ENCODE peak calls at places on chromosomes 12 and 14, in five cellular contexts. J is tibial artery; R is CD8-positive, alpha-beta T cell; T is lung; I is upper lobe of right lung. S is an unnamed sample. For H3K4me1, the result is how much of the 10 kb centered on the place peaks cover.

GRCh38 chr12:68646484-68646883 is 35.8 kb downstream of the RAP1B start:
- DNase-seq in J (no peak), R (no peak), T (no peak), I (no peak), S (no peak)

GRCh38 chr12:45619736-45620135 is 109.8 kb upstream of the ARID2 start:
- DNase-seq in J (no peak), R (no peak), T (no peak), I (no peak), S (no peak)

GRCh38 chr14:20823859-20824258 is 21.2 kb upstream of the RNASE1 start:
- DNase-seq in J (no peak), R (no peak), T (no peak), I (no peak), S (no peak)

GRCh38 chr12:107641154-107641553 is 44.4 kb upstream of the PWP1 start:
- DNase-seq in J (no peak), R (no peak), T (no peak), I (no peak), S (no peak)

GRCh38 chr14:36516719-36517241 is 3.3 kb downstream of the NKX2-1 start:
- DNase-seq in J (no peak), R (no peak), T (no peak), I (no peak), S (no peak)

GRCh38 chr12:50248883-50249282 is 34.4 kb downstream of the LIMA1 start:
- DNase-seq in J (no peak), R (no peak), T (no peak), I (no peak), S (no peak)

GRCh38 chr12:19530631-19531020 is 91.3 kb downstream of the AEBP2 start:
- DNase-seq in J (no peak), R (no peak), T (no peak), I (no peak), S (no peak)

GRCh38 chr12:117105902-117106301 is 6.7 kb upstream of the TESC start:
- DNase-seq in J (no peak), R (no peak), T (no peak), I (peak), S (no peak)

GRCh38 chr14:64910847-64911495 is 3.3 kb upstream of the CHURC1 start:
- DNase-seq in J (no peak), R (no peak), T (no peak), I (no peak), S (peak)

GRCh38 chr12:11601647-11602046 is 47.8 kb upstream of the ETV6 start:
- DNase-seq in J (no peak), R (no peak), T (no peak), I (no peak), S (no peak)

GRCh38 chr12:46131729-46132128 is 137.1 kb downstream of the SLC38A1 start:
- DNase-seq in J (no peak), R (no peak), T (no peak), I (no peak), S (no peak)

GRCh38 chr14:90546767-90547166 is 149.9 kb downstream of the CALM1 start:
- DNase-seq in J (no peak), R (no peak), T (no peak), I (no peak), S (no peak)

GRCh38 chr14:40213701-40214100 is 781.5 kb upstream of the FBXO33 start:
- DNase-seq in J (no peak), R (no peak), T (no peak), I (no peak), S (no peak)

GRCh38 chr12:115617391-115617790 is 660.1 kb downstream of the MED13L start:
- DNase-seq in J (no peak), R (no peak), T (no peak), I (no peak), S (no peak)

GRCh38 chr12:8026282-8026637 is 6.3 kb upstream of the FOXJ2 start:
- DNase-seq in J (no peak), R (no peak), T (no peak), I (no peak), S (no peak)

GRCh38 chr12:91492648-91493047 is 310.0 kb upstream of the DCN start:
- DNase-seq in J (no peak), R (no peak), T (no peak), I (no peak), S (no peak)

GRCh38 chr12:113866496-113866895 is 99.6 kb downstream of the RBM19 start:
- DNase-seq in J (no peak), R (no peak), T (no peak), I (no peak), S (no peak)

GRCh38 chr12:132004946-132005345 is 55.2 kb downstream of the EP400 start:
- DNase-seq in J (peak), R (no peak), T (no peak), I (no peak), S (no peak)

GRCh38 chr14:36659010-36659821 is 2.4 kb upstream of the PAX9 start:
- DNase-seq in J (no peak), R (no peak), T (no peak), I (no peak), S (no peak)

GRCh38 chr14:79161576-79161975 is 991.4 kb downstream of the NRXN3 start:
- DNase-seq in J (no peak), R (no peak), T (no peak), I (no peak), S (peak)

GRCh38 chr12:88870000-88870737 is 289.9 kb upstream of the KITLG start:
- DNase-seq in J (no peak), R (no peak), T (peak), I (no peak), S (no peak)

GRCh38 chr12:71760471-71760870 is 5.8 kb downstream of the RAB21 start:
- DNase-seq in J (no peak), R (no peak), T (no peak), I (no peak), S (no peak)

GRCh38 chr14:102479777-102480176 is 29.8 kb downstream of the ANKRD9 start:
- DNase-seq in J (no peak), R (no peak), T (peak), I (peak), S (no peak)

GRCh38 chr14:54935958-54936357 is 33.3 kb upstream of the GCH1 start:
- DNase-seq in J (no peak), R (no peak), T (no peak), I (no peak), S (no peak)

DNA sequence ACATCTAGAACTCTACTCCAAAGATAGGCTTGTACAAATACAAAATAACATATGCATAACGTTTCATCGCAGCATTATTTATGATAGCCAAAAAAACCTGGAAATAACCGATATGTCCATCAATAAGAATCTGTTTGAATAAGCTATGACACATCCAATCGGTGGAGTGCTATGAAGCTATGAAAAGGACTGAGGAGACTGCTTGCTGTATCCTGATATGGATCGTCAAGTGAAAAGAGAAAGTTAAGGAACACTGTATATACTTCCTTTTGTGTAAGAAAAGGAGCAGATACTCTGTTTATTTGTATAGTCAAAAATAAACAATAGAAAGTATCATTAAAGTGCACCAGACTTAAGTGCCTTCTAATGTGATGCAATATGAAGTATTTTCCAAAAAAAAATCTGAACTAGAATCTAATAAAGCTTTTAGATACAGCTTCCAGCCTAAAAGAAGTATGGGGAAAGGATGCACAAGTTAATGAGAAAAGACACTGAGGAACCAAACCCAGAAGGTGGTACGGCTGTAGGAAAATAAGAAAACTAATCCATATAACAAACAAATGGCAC is 646 bp upstream of the KLHDC1 start:
- DNase-seq in J (no peak), R (no peak), T (no peak), I (no peak), S (no peak)
- H3K4me3 ChIP-seq in J (peak), R (peak), T (no peak), I (peak), S (peak)

GRCh38 chr14:33186656-33187055 is 248.0 kb downstream of the NPAS3 start:
- DNase-seq in J (no peak), R (no peak), T (no peak), I (no peak), S (no peak)
- H3K4me1 ChIP-seq in J (under half), R (under half), T (under half), I (under half), S (under half)

GRCh38 chr12:30329281-30329680 is 366.4 kb downstream of the IPO8 start:
- DNase-seq in J (no peak), R (no peak), T (no peak), I (no peak), S (no peak)
- H3K4me3 ChIP-seq in J (no peak), R (no peak), T (no peak), I (no peak), S (no peak)

GRCh38 chr14:32629146-32629545 is 300.0 kb downstream of the AKAP6 start:
- DNase-seq in J (no peak), R (no peak), T (no peak), I (no peak), S (no peak)
- H3K4me1 ChIP-seq in J (under half), R (under half), T (under half), I (under half), S (under half)

DNA sequence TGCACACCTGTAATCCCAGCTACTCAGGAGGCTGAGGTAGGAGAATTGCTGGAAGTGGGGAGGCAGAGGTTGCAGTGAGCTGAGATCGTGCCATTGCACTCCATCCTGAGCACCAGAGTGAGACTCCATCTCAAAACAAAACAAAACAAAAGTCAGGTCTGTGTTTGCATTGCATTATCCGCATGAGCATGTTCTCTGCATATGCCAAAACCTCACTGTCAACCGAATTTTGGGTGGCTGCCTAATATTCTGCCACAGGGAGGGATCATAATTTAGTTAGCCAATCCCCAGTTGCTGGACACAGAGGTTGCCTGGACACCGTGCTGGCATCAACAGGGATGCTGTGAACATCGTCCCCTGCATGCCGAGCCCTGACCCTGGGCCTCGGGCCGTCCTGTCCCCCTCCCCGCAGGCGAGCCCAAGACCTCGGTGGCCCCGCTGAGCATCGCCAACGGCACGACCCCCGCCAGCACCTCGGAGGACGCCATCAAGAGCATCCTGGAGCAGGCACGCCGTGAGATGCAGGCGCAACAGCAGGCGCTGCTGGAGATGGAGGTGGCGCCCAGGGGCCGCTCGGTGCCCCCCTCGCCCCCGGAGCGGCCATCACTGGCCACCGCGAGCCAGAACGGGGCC is 49.2 kb downstream of the PHETA1 start:
- DNase-seq in J (no peak), R (no peak), T (no peak), I (no peak), S (no peak)
- H3K4me3 ChIP-seq in J (no peak), R (no peak), T (no peak), I (no peak), S (no peak)

GRCh38 chr14:74579447-74580274 is 32.4 kb downstream of the LTBP2 start:
- DNase-seq in J (no peak), R (no peak), T (no peak), I (no peak), S (no peak)
- H3K4me1 ChIP-seq in J (half or more), R (under half), T (under half), I (under half), S (under half)

GRCh38 chr12:27337376-27337775 is 4.7 kb downstream of the BMAL2 start:
- DNase-seq in J (no peak), R (no peak), T (no peak), I (no peak), S (no peak)

GRCh38 chr12:27334052-27334720 is 1.6 kb downstream of the BMAL2 start:
- DNase-seq in J (no peak), R (no peak), T (no peak), I (no peak), S (no peak)

GRCh38 chr12:27336254-27336653 is 3.6 kb downstream of the BMAL2 start:
- DNase-seq in J (no peak), R (no peak), T (no peak), I (no peak), S (no peak)

GRCh38 chr12:27334721-27335082 is 2.1 kb downstream of the BMAL2 start:
- DNase-seq in J (no peak), R (no peak), T (no peak), I (no peak), S (no peak)

DNA sequence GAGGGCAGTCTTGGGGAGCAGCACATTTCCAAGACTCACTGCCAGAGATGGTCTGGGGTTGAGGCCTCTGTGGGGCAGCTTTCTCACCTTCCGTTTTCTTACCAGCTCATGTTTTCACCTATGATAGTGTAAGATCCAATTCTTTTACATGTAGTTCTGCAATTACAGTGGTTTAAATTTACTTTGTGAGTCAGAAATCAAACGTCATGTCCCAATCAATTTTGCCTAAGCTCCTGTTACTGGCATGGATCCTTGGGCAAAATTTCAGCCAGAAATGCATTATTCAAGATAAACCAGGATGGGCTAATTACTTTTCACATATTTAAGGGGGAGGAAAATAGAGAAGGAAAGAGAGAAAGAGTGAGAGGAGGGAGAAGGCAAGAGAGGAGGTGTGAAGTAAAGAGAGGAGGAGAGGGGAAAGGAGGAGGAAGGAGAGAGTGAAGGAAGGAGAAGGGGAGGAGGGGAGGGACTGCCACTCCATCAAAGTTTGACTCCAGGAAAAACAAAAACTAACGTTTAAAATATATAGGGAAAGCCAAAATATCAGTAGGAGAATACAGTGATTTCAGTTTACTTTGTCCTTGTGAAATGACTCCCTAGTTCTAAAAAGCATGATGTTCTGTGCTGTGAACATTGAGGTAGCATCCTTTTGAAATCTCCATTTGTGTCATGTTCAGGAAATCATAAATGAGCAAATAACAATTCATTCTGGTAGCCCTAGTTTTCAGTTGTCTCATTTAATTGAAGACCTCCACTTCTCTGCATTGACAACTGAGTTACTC is 2.9 kb downstream of the BMAL2 start:
- DNase-seq in J (no peak), R (no peak), T (no peak), I (no peak), S (no peak)
- H3K4me3 ChIP-seq in J (no peak), R (no peak), T (no peak), I (no peak), S (no peak)

DNA sequence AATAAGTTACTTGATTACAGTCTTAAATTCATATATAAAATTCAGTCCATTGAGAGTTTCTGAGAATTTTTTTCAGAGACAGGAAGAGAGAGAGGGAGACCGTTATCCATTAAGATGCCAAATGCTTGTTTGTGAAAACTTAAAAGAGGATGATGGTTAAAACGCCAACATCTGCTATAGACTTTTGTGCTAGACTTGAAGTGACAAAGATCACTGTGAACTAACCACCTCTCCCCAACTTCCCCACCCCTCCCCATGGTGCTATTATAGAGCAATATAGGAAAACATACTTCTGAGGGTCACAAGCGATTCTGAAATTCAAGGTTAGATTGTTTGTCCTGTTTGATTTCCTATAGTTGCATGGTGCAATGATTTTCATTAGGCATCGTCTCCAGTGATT is 440.8 kb downstream of the RMST start:
- DNase-seq in J (no peak), R (no peak), T (no peak), I (no peak), S (no peak)
- H3K4me1 ChIP-seq in J (under half), R (under half), T (under half), I (under half), S (under half)

S was measured in HAP-1.